ENCODE peak calls at places on chromosomes 13 and 19, in seven cellular contexts. O is ascending aorta, V is psoas muscle, D is lung, X is tibial artery, H is body of pancreas, Y is Peyer's patch. G is an unnamed sample. For H3K4me1, the result is how much of the 10 kb centered on the place peaks cover.

GRCh38 chr19:9857920-9858746 is 23.0 kb downstream of the PIN1 start:
- DNase-seq in O (no peak), V (no peak), D (no peak), X (no peak), H (no peak), Y (no peak), G (no peak)

GRCh38 chr19:35461050-35461449 is 13.0 kb downstream of the FFAR2 start:
- DNase-seq in O (no peak), V (no peak), D (no peak), X (no peak), H (no peak), Y (no peak), G (no peak)

GRCh38 chr13:24512208-24513068 is at the start of gene PARP4:
- DNase-seq in O (peak), V (peak), D (peak), X (peak), H (peak), Y (peak), G (peak)

GRCh38 chr19:51687791-51688664 is 5.1 kb upstream of the SPACA6 start:
- DNase-seq in O (peak), V (peak), D (peak), X (peak), H (peak), Y (no peak), G (peak)

GRCh38 chr13:75636339-75637095 is 387 bp downstream of the LMO7 start:
- DNase-seq in O (peak), V (peak), D (no peak), X (no peak), H (peak), Y (peak), G (peak)

GRCh38 chr13:32863596-32863995 is 152.6 kb upstream of the KL start:
- DNase-seq in O (no peak), V (no peak), D (no peak), X (no peak), H (no peak), Y (no peak), G (no peak)

GRCh38 chr13:43153436-43154082 is 130.2 kb downstream of the DNAJC15 start:
- DNase-seq in O (no peak), V (no peak), D (no peak), X (no peak), H (no peak), Y (no peak), G (no peak)

GRCh38 chr19:24159707-24160106 is 72.7 kb downstream of the ZNF254 start:
- DNase-seq in O (no peak), V (no peak), D (no peak), X (no peak), H (no peak), Y (no peak), G (no peak)

GRCh38 chr13:96817336-96817941 is 176.8 kb downstream of the OXGR1 start:
- DNase-seq in O (no peak), V (no peak), D (no peak), X (no peak), H (no peak), Y (no peak), G (no peak)

GRCh38 chr13:100029930-100030329 is 48.3 kb downstream of the ZIC2 start:
- DNase-seq in O (no peak), V (no peak), D (no peak), X (no peak), H (no peak), Y (no peak), G (no peak)

GRCh38 chr13:104460553-104460952 is 1394.3 kb upstream of the SLC10A2 start:
- DNase-seq in O (no peak), V (no peak), D (no peak), X (no peak), H (no peak), Y (no peak), G (no peak)

GRCh38 chr13:40666905-40667621 is 622 bp upstream of the FOXO1 start:
- DNase-seq in O (peak), V (peak), D (peak), X (peak), H (peak), Y (peak), G (peak)

GRCh38 chr19:14496849-14497346 is 971 bp upstream of the GIPC1 start:
- DNase-seq in O (no peak), V (no peak), D (no peak), X (no peak), H (peak), Y (no peak), G (no peak)

GRCh38 chr13:38763446-38764381 is 76.8 kb downstream of the FREM2 start:
- DNase-seq in O (no peak), V (no peak), D (no peak), X (no peak), H (peak), Y (no peak), G (no peak)
- TF ChIP-seq CTCF in O (peak), V (peak), D (peak), X (peak), H (peak), Y (no peak), G (peak)

DNA sequence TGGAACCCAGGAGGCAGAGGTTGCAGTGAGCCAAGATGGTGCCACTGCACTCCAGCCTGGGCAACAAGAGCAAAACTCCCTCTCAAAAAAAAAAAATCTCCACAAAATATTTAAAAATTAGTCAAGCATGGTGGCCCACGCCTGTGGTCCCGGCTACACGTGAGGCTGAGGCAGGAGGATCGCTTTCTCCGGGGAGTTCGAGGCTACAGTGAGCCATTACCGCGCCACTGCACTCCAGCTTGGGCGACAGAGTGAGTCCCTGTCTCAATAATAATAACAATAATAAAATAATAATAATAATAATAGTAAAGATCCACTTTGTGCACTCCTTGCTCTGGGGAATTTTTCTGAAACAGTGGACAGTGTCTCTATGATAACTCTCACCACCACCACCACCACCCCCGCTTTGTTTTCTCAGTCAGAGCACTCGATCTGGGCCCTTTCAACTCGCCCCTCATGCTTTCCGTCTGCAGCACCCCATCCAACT is 8.7 kb downstream of the NAPSA start:
- DNase-seq in O (no peak), V (no peak), D (no peak), X (no peak), H (no peak), Y (no peak), G (no peak)
- H3K4me3 ChIP-seq in O (no peak), V (peak), D (no peak), X (peak), H (no peak), Y (peak), G (no peak)

GRCh38 chr19:54211214-54211613 is 10.6 kb downstream of the RPS9 start:
- DNase-seq in O (no peak), V (no peak), D (no peak), X (no peak), H (no peak), Y (no peak), G (no peak)
- H3K4me1 ChIP-seq in O (under half), V (under half), D (under half), X (under half), H (half or more), Y (under half), G (under half)

GRCh38 chr13:49527123-49527522 is 31.4 kb downstream of the PHF11 start:
- DNase-seq in O (no peak), V (no peak), D (no peak), X (peak), H (no peak), Y (no peak), G (no peak)
- TF ChIP-seq CTCF in O (no peak), V (no peak), D (no peak), X (no peak), H (no peak), Y (no peak), G (no peak)

GRCh38 chr19:41299046-41299754 is 10.8 kb upstream of the CCDC97 start:
- DNase-seq in O (peak), V (peak), D (no peak), X (peak), H (no peak), Y (peak), G (no peak)
- H3K4me3 ChIP-seq in O (no peak), V (no peak), D (no peak), X (no peak), H (no peak), Y (no peak), G (no peak)

GRCh38 chr19:39130337-39131254 is 5.0 kb downstream of the PAK4 start:
- DNase-seq in O (no peak), V (no peak), D (no peak), X (no peak), H (no peak), Y (no peak), G (no peak)
- H3K4me1 ChIP-seq in O (under half), V (under half), D (under half), X (half or more), H (half or more), Y (under half), G (under half)

DNA sequence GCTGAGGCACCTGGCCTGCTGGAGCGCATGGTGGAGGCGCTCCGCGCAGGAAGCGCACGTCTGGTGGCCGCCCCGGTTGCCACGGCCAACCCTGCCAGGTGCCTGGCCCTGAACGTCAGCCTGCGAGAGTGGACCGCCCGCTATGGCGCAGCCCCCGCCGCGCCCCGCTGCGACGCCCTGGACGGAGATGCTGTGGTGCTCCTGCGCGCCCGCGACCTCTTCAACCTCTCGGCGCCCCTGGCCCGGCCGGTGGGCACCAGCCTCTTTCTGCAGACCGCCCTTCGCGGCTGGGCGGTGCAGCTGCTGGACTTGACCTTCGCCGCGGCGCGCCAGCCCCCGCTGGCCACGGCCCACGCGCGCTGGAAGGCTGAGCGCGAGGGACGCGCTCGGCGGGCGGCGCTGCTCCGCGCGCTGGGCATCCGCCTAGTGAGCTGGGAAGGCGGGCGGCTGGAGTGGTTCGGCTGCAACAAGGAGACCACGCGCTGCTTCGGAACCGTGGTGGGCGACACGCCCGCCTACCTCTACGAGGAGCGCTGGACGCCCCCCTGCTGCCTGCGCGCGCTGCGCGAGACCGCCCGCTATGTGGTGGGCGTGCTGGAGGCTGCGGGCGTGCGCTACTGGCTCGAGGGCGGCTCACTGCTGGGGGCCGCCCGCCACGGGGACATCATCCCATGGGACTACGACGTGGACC is 9.7 kb upstream of the STRN4 start:
- DNase-seq in O (no peak), V (no peak), D (no peak), X (no peak), H (no peak), Y (no peak), G (no peak)
- TF ChIP-seq CTCF in O (no peak), V (no peak), D (no peak), X (no peak), H (no peak), Y (no peak), G (no peak)